ENCODE peak calls at places on chromosome 3, in six cellular contexts. S is tibial artery; I is PC-9; J is CD4-positive, alpha-beta T cell; Y is kidney; H is stomach. V is an unnamed sample.

GRCh38 chr3:130514671-130515070 is 2.3 kb upstream of the COL6A6 start:
- DNase-seq in S (no peak), I (no peak), J (no peak), Y (no peak), H (no peak), V (no peak)

GRCh38 chr3:192372627-192373026 is 354.7 kb downstream of the FGF12 start:
- DNase-seq in S (no peak), I (no peak), J (no peak), Y (no peak), H (no peak), V (no peak)

GRCh38 chr3:17195192-17195611 is 310.4 kb downstream of the PLCL2 start:
- DNase-seq in S (no peak), I (no peak), J (no peak), Y (no peak), H (no peak), V (peak)

GRCh38 chr3:128873623-128874022 is 5.8 kb upstream of the ACAD9 start:
- DNase-seq in S (no peak), I (no peak), J (no peak), Y (no peak), H (no peak), V (no peak)

GRCh38 chr3:185205865-185206264 is 48.0 kb downstream of the EHHADH start:
- DNase-seq in S (no peak), I (no peak), J (no peak), Y (no peak), H (no peak), V (no peak)

GRCh38 chr3:125087768-125088391 is 32.1 kb upstream of the HEG1 start:
- DNase-seq in S (no peak), I (no peak), J (no peak), Y (no peak), H (no peak), V (peak)

GRCh38 chr3:50237133-50237651 is 1.2 kb downstream of the GNAI2 start:
- DNase-seq in S (peak), I (peak), J (no peak), Y (peak), H (no peak), V (no peak)

GRCh38 chr3:44993471-44994205 is 17.6 kb downstream of the EXOSC7 start:
- DNase-seq in S (no peak), I (no peak), J (no peak), Y (no peak), H (no peak), V (peak)

GRCh38 chr3:194279106-194279505 is 72.0 kb downstream of the CPN2 start:
- DNase-seq in S (peak), I (no peak), J (no peak), Y (no peak), H (no peak), V (no peak)

GRCh38 chr3:29412117-29412516 is 131.2 kb downstream of the RBMS3 start:
- DNase-seq in S (no peak), I (no peak), J (no peak), Y (no peak), H (no peak), V (no peak)

GRCh38 chr3:23993556-23994246 is 48.6 kb downstream of the NR1D2 start:
- DNase-seq in S (no peak), I (no peak), J (no peak), Y (no peak), H (no peak), V (no peak)

GRCh38 chr3:23987376-23987775 is 42.3 kb downstream of the NR1D2 start:
- DNase-seq in S (no peak), I (no peak), J (no peak), Y (no peak), H (no peak), V (no peak)

GRCh38 chr3:23992051-23992628 is 47.1 kb downstream of the NR1D2 start:
- DNase-seq in S (no peak), I (no peak), J (no peak), Y (no peak), H (no peak), V (no peak)

GRCh38 chr3:23994247-23994574 is 49.1 kb downstream of the NR1D2 start:
- DNase-seq in S (no peak), I (no peak), J (no peak), Y (no peak), H (no peak), V (no peak)

GRCh38 chr3:23991236-23992050 is 46.4 kb downstream of the NR1D2 start:
- DNase-seq in S (no peak), I (no peak), J (no peak), Y (no peak), H (no peak), V (no peak)
- H3K27ac ChIP-seq in S (no peak), I (no peak), J (no peak), Y (no peak), H (no peak), V (no peak)

GRCh38 chr3:69753179-69753775 is 14.0 kb downstream of the MITF start:
- DNase-seq in S (no peak), I (no peak), J (no peak), Y (no peak), H (no peak), V (no peak)

GRCh38 chr3:69748503-69748902 is 9.2 kb downstream of the MITF start:
- DNase-seq in S (no peak), I (no peak), J (no peak), Y (no peak), H (no peak), V (no peak)

GRCh38 chr3:69747511-69748248 is 8.4 kb downstream of the MITF start:
- DNase-seq in S (no peak), I (no peak), J (no peak), Y (no peak), H (no peak), V (no peak)

GRCh38 chr3:69749461-69749860 is 10.2 kb downstream of the MITF start:
- DNase-seq in S (no peak), I (no peak), J (no peak), Y (no peak), H (no peak), V (no peak)

GRCh38 chr3:69751118-69751517 is 11.9 kb downstream of the MITF start:
- DNase-seq in S (no peak), I (no peak), J (no peak), Y (no peak), H (no peak), V (no peak)
- H3K27ac ChIP-seq in S (peak), I (no peak), J (no peak), Y (no peak), H (no peak), V (no peak)

DNA sequence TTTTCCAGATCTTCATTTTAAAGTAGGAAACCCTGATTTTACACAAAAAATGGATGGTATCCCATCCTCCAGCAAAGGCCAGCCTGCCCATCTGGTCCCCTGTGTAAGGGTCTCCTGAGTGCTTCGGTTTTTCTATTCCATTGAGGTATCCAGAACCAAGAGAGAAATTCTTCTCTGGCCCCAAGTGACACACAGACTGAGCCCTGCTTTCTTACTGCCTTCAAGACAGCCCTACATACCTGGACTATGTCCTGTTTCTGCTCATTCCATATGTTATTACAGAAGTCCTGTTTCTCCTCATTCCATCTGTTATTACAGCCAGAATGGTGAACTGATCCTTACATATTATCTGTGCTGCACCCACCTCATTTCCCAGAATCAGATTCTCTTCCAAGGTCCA is 115.3 kb downstream of the DCLK3 start:
- DNase-seq in S (no peak), I (no peak), J (no peak), Y (no peak), H (no peak), V (no peak)
- H3K27ac ChIP-seq in S (no peak), I (peak), J (no peak), Y (no peak), H (no peak), V (peak)

DNA sequence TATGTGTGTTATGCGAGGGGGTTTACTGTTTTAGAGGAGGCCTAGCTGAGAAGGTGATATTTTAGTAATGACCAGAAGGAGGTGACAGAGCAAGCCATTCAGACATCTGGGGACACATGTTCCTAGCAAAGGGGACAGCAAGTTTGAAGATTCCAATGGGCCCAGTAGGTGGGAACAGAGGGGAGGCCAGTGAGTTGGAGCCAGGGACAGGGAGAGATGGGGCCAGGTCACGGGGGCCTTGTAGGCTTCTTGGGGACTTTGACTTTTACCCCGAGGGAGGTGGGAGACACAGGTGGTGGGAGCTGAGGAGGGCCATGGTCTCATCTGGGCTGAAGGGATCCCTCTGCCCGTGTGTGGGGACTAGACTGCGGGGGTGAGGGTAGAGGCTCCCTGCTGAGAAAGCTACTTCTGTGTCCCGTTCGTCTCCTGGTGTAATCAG is 72.5 kb downstream of the MGLL start:
- DNase-seq in S (no peak), I (no peak), J (no peak), Y (no peak), H (no peak), V (no peak)
- H3K27ac ChIP-seq in S (peak), I (peak), J (no peak), Y (peak), H (no peak), V (no peak)

GRCh38 chr3:156818890-156819289 is 7.3 kb upstream of the LEKR1 start:
- DNase-seq in S (no peak), I (peak), J (no peak), Y (no peak), H (no peak), V (peak)
- H3K27ac ChIP-seq in S (no peak), I (peak), J (no peak), Y (no peak), H (no peak), V (peak)

DNA sequence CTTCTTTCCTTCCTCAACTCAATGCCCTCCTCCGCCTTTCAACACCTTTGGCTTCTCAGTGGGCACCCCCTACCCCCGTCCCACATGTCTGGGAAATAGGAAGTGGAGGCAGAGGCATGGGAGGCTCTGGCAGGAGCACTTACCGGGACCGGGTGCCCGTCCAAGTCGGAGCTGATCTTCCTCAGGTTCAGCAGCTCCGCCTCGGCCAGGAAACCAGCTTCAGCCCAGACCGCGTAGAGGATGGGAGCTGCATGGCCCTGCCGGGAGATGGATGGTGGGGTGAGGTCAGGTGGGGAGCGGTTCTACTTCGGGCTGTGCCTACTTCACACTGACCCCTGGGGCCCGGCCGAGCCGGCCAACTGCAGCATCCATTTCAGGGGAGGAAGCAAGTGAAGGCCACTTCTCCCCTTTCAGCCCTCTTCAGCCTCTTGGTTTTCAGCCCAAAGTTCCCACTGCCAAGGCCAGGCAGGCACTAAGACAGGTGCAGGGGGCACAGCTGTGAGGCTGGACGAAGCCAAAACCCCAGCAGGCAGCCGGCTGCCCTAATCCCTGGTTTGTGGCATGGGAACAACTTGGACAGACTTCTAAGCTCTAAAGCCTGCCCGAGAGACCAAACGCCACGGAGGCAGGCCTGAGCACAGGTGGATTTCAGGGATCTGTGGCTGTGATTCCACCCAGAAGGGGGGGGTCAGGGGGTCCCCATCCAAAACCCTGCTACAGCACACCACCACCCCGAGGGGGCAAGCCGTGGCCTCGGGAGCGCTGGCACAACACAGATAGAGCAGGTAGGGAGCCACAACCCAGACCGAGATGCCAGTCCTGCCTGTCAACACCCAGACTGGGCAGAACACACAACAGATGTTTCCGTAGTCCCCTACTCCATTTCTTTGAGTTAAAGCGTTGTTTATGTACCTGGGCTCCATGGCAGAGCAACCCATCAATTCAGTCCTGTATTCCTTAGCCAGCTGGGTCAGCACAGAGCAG is 14.5 kb downstream of the TKT start:
- DNase-seq in S (no peak), I (no peak), J (no peak), Y (no peak), H (no peak), V (no peak)
- H3K27ac ChIP-seq in S (no peak), I (peak), J (no peak), Y (no peak), H (no peak), V (no peak)

V was measured in brain microvascular endothelial cell.